ENCODE peak calls at places on chromosomes 12 and 14, in four cellular contexts. U is WTC11, Z is Calu3, G is pancreas. H is an unnamed sample.

GRCh38 chr12:13472690-13473089 is 276.2 kb downstream of the EMP1 start:
- DNase-seq in G (no peak), Z (no peak), U (no peak), H (no peak)

GRCh38 chr12:107642240-107642639 is 43.4 kb upstream of the PWP1 start:
- DNase-seq in G (no peak), U (no peak), Z (no peak), H (no peak)

GRCh38 chr14:67493092-67493717 is 4.7 kb upstream of the TMEM229B start:
- DNase-seq in G (no peak), U (no peak), Z (no peak), H (no peak)

GRCh38 chr14:99930420-99931274 is 134.6 kb upstream of the EVL start:
- DNase-seq in G (no peak), U (no peak), Z (no peak), H (peak; percentile 16)

GRCh38 chr14:43522191-43522590 is 984.9 kb downstream of the FSCB start:
- DNase-seq in U (no peak), G (no peak), Z (no peak), H (no peak)

GRCh38 chr14:73610692-73611091 is 1.6 kb upstream of the ACOT6 start:
- DNase-seq in Z (no peak), U (peak; percentile 16), G (no peak), H (no peak)

GRCh38 chr14:51443195-51444018 is 203.4 kb downstream of the TMX1 start:
- DNase-seq in G (no peak), U (no peak), Z (no peak), H (no peak)

GRCh38 chr12:70242695-70243509 is at the start of gene CNOT2:
- DNase-seq in G (peak; percentile 85), U (peak; percentile 88), Z (peak; percentile 93), H (peak; percentile 88)

GRCh38 chr12:122483969-122484368 is 16.8 kb downstream of the ZCCHC8 start:
- DNase-seq in U (no peak), Z (no peak), G (no peak), H (no peak)

GRCh38 chr14:68784298-68784910 is 8.5 kb downstream of the ZFP36L1 start:
- DNase-seq in Z (peak; percentile 90), G (peak; percentile 92), U (no peak), H (peak; percentile 33)

GRCh38 chr12:123388948-123389559 is 5.1 kb downstream of the KMT5A start:
- DNase-seq in Z (peak; percentile 31), U (no peak), G (peak; percentile 46), H (no peak)

GRCh38 chr12:26298785-26299621 is 103.6 kb downstream of the SSPN start:
- DNase-seq in Z (peak; percentile 32), G (no peak), U (no peak), H (no peak)

GRCh38 chr14:22506778-22507351 is 82.2 kb downstream of the DAD1 start:
- DNase-seq in U (no peak), G (no peak), Z (no peak), H (no peak)

GRCh38 chr12:104710940-104711725 is 247.0 kb downstream of the SLC41A2 start:
- DNase-seq in G (no peak), U (no peak), Z (no peak), H (no peak)

GRCh38 chr12:64744422-64745258 is 14.6 kb downstream of the GNS start:
- DNase-seq in U (no peak), Z (no peak), G (no peak), H (no peak)

GRCh38 chr12:93824514-93825500 is 147.6 kb downstream of the CRADD start:
- DNase-seq in Z (no peak), U (peak; percentile 68), G (no peak), H (no peak)

GRCh38 chr12:123064356-123064755 is 83.9 kb downstream of the ARL6IP4 start:
- DNase-seq in U (no peak), G (no peak), Z (no peak), H (peak; percentile 82)

GRCh38 chr12:62817556-62818271 is 117.2 kb downstream of the PPM1H start:
- DNase-seq in G (no peak), Z (no peak), U (no peak), H (no peak)

GRCh38 chr14:26856832-26857508 is 259.1 kb upstream of the NOVA1 start:
- DNase-seq in U (no peak), Z (no peak), G (no peak), H (no peak)

GRCh38 chr12:26726956-26727355 is 106.0 kb downstream of the ITPR2 start:
- DNase-seq in U (no peak), G (no peak), Z (no peak), H (no peak)

GRCh38 chr12:54689984-54690383 is 41.8 kb upstream of the DCD start:
- DNase-seq in U (peak; percentile 40), G (no peak), Z (no peak), H (no peak)

GRCh38 chr12:119016715-119017114 is 35.4 kb downstream of the SRRM4 start:
- DNase-seq in Z (no peak), U (no peak), G (no peak), H (no peak)

GRCh38 chr12:119025786-119026185 is 44.4 kb downstream of the SRRM4 start:
- DNase-seq in G (no peak), Z (no peak), U (no peak), H (no peak)

GRCh38 chr12:119024226-119024810 is 43.0 kb downstream of the SRRM4 start:
- DNase-seq in G (no peak), Z (no peak), U (no peak), H (no peak)

GRCh38 chr12:119020377-119021360 is 39.3 kb downstream of the SRRM4 start:
- DNase-seq in G (peak; percentile 71), U (peak; percentile 93), Z (peak; percentile 43), H (peak; percentile 20)
- TF ChIP-seq CTCF in G (peak; percentile 15), U (peak; percentile 85), Z (peak; percentile 23), H (peak; percentile 39)

DNA sequence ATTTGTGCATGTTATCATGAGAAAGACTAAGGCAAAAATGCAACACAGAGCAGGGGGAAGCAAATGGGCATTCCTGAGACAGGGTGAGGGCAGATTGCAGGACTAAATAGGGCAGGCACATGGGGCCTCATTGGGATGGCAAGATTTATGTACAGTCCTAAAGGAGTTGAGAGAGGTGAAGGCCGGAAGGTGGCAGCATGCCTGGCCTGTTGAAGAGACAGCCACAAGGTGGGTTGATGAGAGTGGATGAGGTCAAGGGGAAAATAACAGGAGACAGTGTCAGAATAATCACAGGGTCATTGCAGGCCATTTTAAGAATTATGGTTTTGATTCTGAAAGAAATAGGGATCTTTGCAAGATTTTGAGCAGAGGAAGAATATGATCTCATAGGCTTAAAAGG is 21.0 kb downstream of the PAH start:
- DNase-seq in Z (no peak), G (no peak), U (peak; percentile 34), H (no peak)
- TF ChIP-seq CTCF in Z (no peak), G (no peak), U (no peak), H (no peak)

GRCh38 chr14:87046960-87047359 is 946.0 kb downstream of the GALC start:
- DNase-seq in G (no peak), U (no peak), Z (no peak), H (no peak)

GRCh38 chr14:87055007-87055406 is 938.0 kb downstream of the GALC start:
- DNase-seq in U (no peak), Z (no peak), G (no peak), H (no peak)

GRCh38 chr14:87052646-87053225 is 940.2 kb downstream of the GALC start:
- DNase-seq in Z (no peak), G (no peak), U (no peak), H (no peak)

GRCh38 chr14:87045956-87046355 is 947.0 kb downstream of the GALC start:
- DNase-seq in U (no peak), G (no peak), Z (no peak), H (no peak)

DNA sequence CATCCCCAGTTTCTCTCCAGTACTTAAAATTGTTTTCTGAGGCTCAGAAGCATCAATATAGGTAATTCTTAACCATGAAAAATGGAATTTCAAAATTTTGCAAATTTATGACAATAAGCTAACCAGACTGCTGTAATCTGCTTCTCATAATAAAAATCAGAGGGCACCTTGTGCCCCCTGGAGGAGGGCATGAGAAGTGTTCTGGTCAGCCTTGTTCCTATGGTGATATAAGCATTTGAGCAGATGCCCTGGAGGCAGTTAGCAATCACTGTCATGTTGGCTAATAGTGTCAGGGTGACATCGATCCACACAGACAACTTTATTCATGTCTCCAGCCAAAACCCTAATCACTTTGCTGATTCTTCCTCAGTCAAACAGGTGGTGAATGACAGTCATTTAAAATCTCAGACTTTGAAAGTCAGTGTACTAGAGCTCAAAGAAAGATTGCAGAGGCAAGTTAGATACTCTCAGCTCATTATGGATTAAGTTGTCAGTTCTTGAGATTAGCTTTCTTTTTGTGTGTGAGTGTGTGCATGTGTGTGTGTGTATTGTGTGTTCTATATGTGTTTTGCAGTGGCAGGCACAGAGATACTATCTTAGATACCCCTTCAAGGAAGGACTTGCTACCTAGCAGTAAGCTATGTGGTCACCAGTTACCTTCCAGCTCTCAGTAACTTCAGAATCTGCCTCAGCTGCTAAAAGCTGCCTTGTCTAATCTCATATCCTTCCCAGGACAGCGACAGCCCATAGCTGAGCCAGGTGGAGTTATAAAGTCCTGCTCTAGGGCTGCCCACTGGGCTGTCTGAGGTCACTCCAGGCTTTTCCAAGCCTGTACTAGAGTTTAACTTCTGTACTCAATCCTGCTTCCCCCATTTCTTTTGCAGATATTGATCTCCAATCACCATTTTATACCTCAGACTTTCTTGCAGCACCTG is 942.8 kb downstream of the GALC start:
- DNase-seq in G (peak; percentile 35), Z (peak; percentile 69), U (peak; percentile 62), H (no peak)
- TF ChIP-seq CTCF in G (peak; percentile 47), Z (peak; percentile 39), U (peak; percentile 70), H (no peak)

GRCh38 chr12:95282266-95282665 is 64.7 kb downstream of the VEZT start:
- DNase-seq in G (no peak), Z (no peak), U (no peak), H (peak; percentile 70)

GRCh38 chr12:95283371-95283770 is 65.8 kb downstream of the VEZT start:
- DNase-seq in Z (no peak), U (no peak), G (no peak), H (no peak)

DNA sequence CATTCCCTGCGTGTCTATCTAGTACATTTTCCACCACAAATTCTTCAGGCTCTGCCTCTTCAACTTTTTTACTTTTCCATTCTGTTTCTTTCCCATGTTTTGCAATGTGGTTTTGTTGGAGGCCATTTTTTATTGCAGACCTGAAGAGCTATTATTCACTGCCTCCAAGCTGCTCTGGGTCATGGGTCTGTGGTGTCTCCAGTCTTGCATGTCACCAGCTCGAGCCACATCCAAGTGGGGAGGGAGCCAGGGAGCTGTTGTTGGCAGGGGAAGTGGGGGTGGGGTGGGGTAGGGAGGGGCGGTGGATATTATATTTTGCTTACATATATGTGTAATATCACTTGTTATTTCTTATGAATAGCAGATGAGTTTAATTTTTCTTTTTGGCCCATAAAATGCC is 69.1 kb downstream of the VEZT start:
- DNase-seq in G (no peak), Z (no peak), U (no peak), H (no peak)
- TF ChIP-seq CTCF in G (no peak), Z (no peak), U (no peak), H (no peak)

GRCh38 chr14:101889898-101890297 is 74.5 kb upstream of the DYNC1H1 start:
- DNase-seq in Z (no peak), G (no peak), U (no peak), H (no peak)
- TF ChIP-seq CTCF in Z (no peak), G (no peak), U (no peak), H (peak; percentile 19)

DNA sequence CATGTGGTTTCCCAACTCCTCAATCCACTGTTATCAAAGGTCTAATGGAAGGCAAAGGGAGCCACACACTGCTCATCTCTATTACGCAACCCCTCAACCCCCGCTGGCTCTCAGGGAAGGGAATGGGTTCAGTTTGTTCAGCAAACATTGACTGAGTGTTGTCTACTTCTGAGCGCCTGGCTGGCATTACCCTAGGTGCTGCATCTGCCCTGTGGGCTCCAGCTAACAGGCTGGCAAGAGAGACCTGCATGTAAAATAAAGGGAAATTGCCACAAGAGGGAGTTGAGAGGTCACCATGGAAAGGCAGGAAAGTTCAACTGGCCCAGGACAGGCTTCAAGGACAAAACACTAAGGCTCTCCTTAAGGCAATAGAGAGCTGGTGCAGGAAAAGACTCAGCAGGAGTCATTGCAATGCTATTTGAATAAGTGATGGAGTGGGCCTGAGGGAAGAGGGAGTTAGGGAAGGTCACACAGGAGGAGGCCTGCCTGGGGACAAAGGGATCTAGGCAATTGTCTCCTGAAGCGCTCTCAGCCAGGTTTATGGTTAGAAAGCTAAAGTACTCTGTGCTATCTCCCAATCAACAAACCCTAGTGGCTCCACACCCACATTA is 5.5 kb upstream of the ZNF740 start:
- DNase-seq in U (peak; percentile 63), Z (no peak), G (no peak), H (peak; percentile 63)
- TF ChIP-seq CTCF in U (no peak), Z (no peak), G (no peak), H (peak; percentile 45)